ENCODE peak calls at places on chromosomes 4 and X, in four cellular contexts. V is AG04450; J is effector memory CD4-positive, alpha-beta T cell; Y is thoracic aorta. S is an unnamed sample.

GRCh38 chr4:148004228-148004813 is 272.4 kb downstream of the ARHGAP10 start:
- DNase-seq in V (no peak), J (no peak), Y (no peak), S (no peak)

GRCh38 chrX:153944140-153944799 is at the start of gene RENBP:
- DNase-seq in V (no peak), J (no peak), Y (no peak), S (no peak)

GRCh38 chr4:82491251-82491960 is 61.0 kb downstream of the ENOPH1 start:
- DNase-seq in V (no peak), J (no peak), Y (no peak), S (peak; percentile 42)

GRCh38 chr4:118177121-118177520 is 142.8 kb downstream of the NDST3 start:
- DNase-seq in V (no peak), J (no peak), Y (no peak), S (no peak)

GRCh38 chrX:27599928-27600327 is 9.8 kb downstream of the DCAF8L2 start:
- DNase-seq in V (no peak), J (no peak), Y (no peak), S (peak; percentile 73)

GRCh38 chrX:86039625-86040568 is 7.5 kb downstream of the CHM start:
- DNase-seq in V (no peak), J (no peak), Y (no peak), S (no peak)

GRCh38 chr4:54539500-54540029 is 118.2 kb upstream of the KIT start:
- DNase-seq in V (no peak), J (no peak), Y (peak; percentile 8), S (no peak)

GRCh38 chrX:153924149-153924861 is 1.8 kb downstream of the ARHGAP4 start:
- DNase-seq in V (no peak), J (peak; percentile 26), Y (no peak), S (peak; percentile 42)

GRCh38 chr4:20101831-20102230 is 149.9 kb upstream of the SLIT2 start:
- DNase-seq in V (no peak), J (no peak), Y (no peak), S (no peak)

GRCh38 chr4:73019462-73020047 is 50.0 kb downstream of the COX18 start:
- DNase-seq in V (peak; percentile 7), J (no peak), Y (no peak), S (peak; percentile 78)

GRCh38 chr4:100519205-100519604 is 1.4 kb upstream of the EMCN start:
- DNase-seq in V (no peak), J (no peak), Y (no peak), S (no peak)

GRCh38 chrX:77493677-77494553 is 46.7 kb downstream of the FGF16 start:
- DNase-seq in V (peak; percentile 67), J (no peak), Y (no peak), S (peak; percentile 66)

GRCh38 chr4:180828455-180829018 is 1414.7 kb upstream of the TENM3 start:
- DNase-seq in V (peak; percentile 51), J (no peak), Y (no peak), S (peak; percentile 73)

GRCh38 chr4:37715889-37716402 is 29.8 kb upstream of the RELL1 start:
- DNase-seq in V (peak; percentile 20), J (no peak), Y (no peak), S (peak; percentile 3)

GRCh38 chr4:79682801-79683217 is 274.8 kb upstream of the GK2 start:
- DNase-seq in V (no peak), J (no peak), Y (no peak), S (no peak)

GRCh38 chr4:145564540-145564939 is 54.6 kb upstream of the MMAA start:
- DNase-seq in V (no peak), J (no peak), Y (no peak), S (no peak)

GRCh38 chrX:44088755-44089154 is 115.6 kb upstream of the NDP start:
- DNase-seq in V (no peak), J (no peak), Y (no peak), S (no peak)

GRCh38 chr4:61204353-61204752 is 4.2 kb downstream of the ADGRL3 start:
- DNase-seq in V (no peak), J (no peak), Y (no peak), S (peak; percentile 86)

GRCh38 chr4:2450394-2451035 is 18.4 kb upstream of the RNF4 start:
- DNase-seq in V (no peak), J (no peak), Y (no peak), S (no peak)

GRCh38 chrX:125090046-125090445 is 229.6 kb upstream of the TEX13C start:
- DNase-seq in V (no peak), J (no peak), Y (no peak), S (peak; percentile 17)

GRCh38 chrX:155314260-155314659 is 20.2 kb downstream of the CLIC2 start:
- DNase-seq in V (no peak), J (no peak), Y (no peak), S (no peak)

GRCh38 chr4:185576918-185577591 is 41.7 kb upstream of the PDLIM3 start:
- DNase-seq in V (no peak), J (no peak), Y (no peak), S (no peak)

GRCh38 chrX:23012162-23012561 is 12.4 kb downstream of the DDX53 start:
- DNase-seq in V (no peak), J (no peak), Y (no peak), S (no peak)

GRCh38 chr4:184409911-184410692 is 64.2 kb downstream of the IRF2 start:
- DNase-seq in V (no peak), J (peak; percentile 30), Y (no peak), S (no peak)

GRCh38 chr4:81377231-81377630 is 94.5 kb downstream of the RASGEF1B start:
- DNase-seq in V (no peak), J (no peak), Y (no peak), S (no peak)

GRCh38 chrX:26442340-26442739 is 226.4 kb downstream of the MAGEB5 start:
- DNase-seq in V (no peak), J (no peak), Y (no peak), S (peak; percentile 4)

GRCh38 chr4:158996669-158997074 is 106.2 kb upstream of the RAPGEF2 start:
- DNase-seq in V (peak; percentile 82), J (no peak), Y (no peak), S (peak; percentile 97)

GRCh38 chr4:107376293-107376692 is 340.2 kb upstream of the DKK2 start:
- DNase-seq in V (no peak), J (no peak), Y (no peak), S (no peak)

GRCh38 chr4:8727546-8728510 is 135.3 kb downstream of the CPZ start:
- DNase-seq in V (no peak), J (no peak), Y (no peak), S (no peak)

GRCh38 chr4:56757821-56758400 is 63.6 kb downstream of the SPINK2 start:
- DNase-seq in V (peak; percentile 70), J (peak; percentile 6), Y (peak; percentile 39), S (peak; percentile 98)

DNA sequence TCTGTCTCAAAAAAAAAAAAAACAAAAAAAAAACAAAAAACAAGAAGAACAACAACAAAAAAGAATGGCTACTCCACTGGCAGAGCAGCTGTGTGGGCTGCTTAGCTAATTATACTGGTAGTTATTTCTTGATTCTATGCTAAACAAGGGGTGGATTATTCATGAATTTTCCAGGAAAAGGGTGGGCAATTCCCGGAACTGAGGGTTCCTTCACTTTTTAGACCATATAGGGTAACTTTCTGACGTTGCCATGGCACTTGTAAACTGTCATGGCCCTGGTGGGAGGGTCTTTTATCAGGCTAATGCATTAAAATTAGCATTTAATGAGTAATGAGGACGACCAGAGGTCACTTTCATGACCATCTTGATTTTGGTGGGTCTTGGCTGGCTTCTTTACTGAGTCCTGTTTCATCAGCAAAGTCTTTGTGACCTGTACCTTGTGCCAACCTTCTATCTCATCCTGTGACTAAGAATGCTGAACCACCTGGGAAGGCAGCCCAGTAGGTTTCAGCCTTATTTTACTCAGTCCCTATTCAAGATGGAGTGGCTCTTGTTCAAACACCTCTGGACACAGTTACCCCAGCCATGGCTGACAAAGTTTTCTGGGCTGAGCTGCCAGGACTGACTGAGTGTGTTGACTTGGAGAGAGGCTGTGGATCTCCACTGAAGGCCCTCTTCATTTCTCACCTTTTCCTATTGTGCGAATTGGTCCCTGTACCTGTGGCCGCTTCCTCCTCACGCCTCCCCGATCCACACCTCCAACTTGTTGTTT is 1.3 kb upstream of the OCIAD2 start:
- DNase-seq in V (no peak), J (no peak), Y (no peak), S (peak; percentile 35)
- H3K27ac ChIP-seq in V (no peak overlapping the region), J (no peak overlapping the region), Y (no peak overlapping the region), S (no peak overlapping the region)

GRCh38 chr4:113673450-113673849 is 88.1 kb downstream of the CAMK2D start:
- DNase-seq in V (no peak), J (no peak), Y (no peak), S (peak; percentile 53)

GRCh38 chr4:113675731-113676707 is 85.5 kb downstream of the CAMK2D start:
- DNase-seq in V (no peak), J (no peak), Y (no peak), S (peak; percentile 25)

GRCh38 chr4:113674733-113675132 is 86.8 kb downstream of the CAMK2D start:
- DNase-seq in V (no peak), J (no peak), Y (no peak), S (no peak)

GRCh38 chr4:113677333-113677732 is 84.2 kb downstream of the CAMK2D start:
- DNase-seq in V (no peak), J (no peak), Y (no peak), S (no peak)

GRCh38 chr4:113674251-113674650 is 87.3 kb downstream of the CAMK2D start:
- DNase-seq in V (no peak), J (no peak), Y (no peak), S (no peak)
- H3K27ac ChIP-seq in V (no peak overlapping the region), J (no peak overlapping the region), Y (no peak overlapping the region), S (no peak overlapping the region)

DNA sequence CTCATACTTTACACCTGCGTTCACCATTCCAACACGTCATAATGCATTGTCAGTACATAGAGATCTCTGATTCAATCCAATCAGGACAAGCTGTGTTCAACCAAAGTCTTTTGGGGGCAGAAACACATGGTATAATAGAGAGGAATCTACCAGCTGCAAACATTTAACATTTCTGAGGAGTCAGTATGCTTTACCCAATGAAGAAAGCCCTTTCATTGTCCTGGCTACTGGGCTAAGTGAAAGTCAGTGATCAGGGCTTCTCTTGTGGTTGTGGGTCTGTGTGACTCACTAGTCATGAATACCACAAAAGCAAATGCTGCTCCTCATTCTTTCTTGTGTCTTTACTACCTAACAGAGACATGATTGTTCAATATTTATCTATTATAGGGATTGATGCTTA is 352.8 kb upstream of the BOD1L1 start:
- DNase-seq in V (peak; percentile 76), J (no peak), Y (no peak), S (peak; percentile 72)
- H3K27ac ChIP-seq in V (no peak overlapping the region), J (no peak overlapping the region), Y (no peak overlapping the region), S (peak overlapping the region; percentile 36)

GRCh38 chrX:18537068-18537467 is 111.7 kb downstream of the CDKL5 start:
- DNase-seq in V (no peak), J (no peak), Y (no peak), S (no peak)
- H3K27ac ChIP-seq in V (no peak overlapping the region), J (no peak overlapping the region), Y (no peak overlapping the region), S (no peak overlapping the region)

DNA sequence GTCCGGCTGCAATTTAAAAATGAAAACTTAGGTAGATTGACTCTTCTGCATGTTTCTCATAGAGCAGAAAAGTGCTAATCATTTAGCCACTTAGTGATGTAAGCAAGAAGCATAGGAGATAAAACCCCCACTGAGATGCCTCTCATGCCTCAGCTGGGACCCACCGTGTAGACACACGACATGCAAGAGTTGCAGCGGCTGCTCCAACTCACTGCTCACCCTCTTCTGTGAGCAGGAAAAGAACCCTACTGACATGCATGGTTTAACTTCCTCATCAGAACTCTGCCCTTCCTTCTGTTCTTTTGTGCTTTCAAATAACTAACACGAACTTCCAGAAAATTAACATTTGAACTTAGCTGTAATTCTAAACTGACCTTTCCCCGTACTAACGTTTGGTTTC is 41.0 kb downstream of the MAP7D3 start:
- DNase-seq in V (no peak), J (no peak), Y (no peak), S (no peak)
- H3K27ac ChIP-seq in V (no peak overlapping the region), J (no peak overlapping the region), Y (peak overlapping the region; percentile 82), S (no peak overlapping the region)

GRCh38 chrX:24293412-24293811 is 20.5 kb downstream of the SUPT20HL2 start:
- DNase-seq in V (no peak), J (no peak), Y (no peak), S (no peak)
- H3K27ac ChIP-seq in V (no peak overlapping the region), J (no peak overlapping the region), Y (no peak overlapping the region), S (no peak overlapping the region)